ENCODE peak calls at places on chromosomes 16 and 17, in nine cellular contexts. Z is stomach; P is ovary; M is CD8-positive, alpha-beta T cell; H is HCT116; F is BJ; J is endothelial cell; D is ascending aorta; U is nephron progenitor cell. C is an unnamed sample.

GRCh38 chr16:87123356-87124001 is 193.7 kb downstream of the C16orf95 start:
- DNase-seq in U (no peak), J (no peak), H (no peak), M (no peak), P (no peak), Z (no peak), D (no peak), F (no peak), C (no peak)

GRCh38 chr17:29155966-29156338 is 24.2 kb downstream of the MYO18A start:
- DNase-seq in H (no peak), U (no peak), Z (no peak), F (no peak), D (no peak), J (peak; percentile 47), P (no peak), M (no peak), C (no peak)

GRCh38 chr17:29154516-29155234 is 25.5 kb downstream of the MYO18A start:
- DNase-seq in M (no peak), P (no peak), Z (peak; percentile 49), F (no peak), D (no peak), J (no peak), H (no peak), U (no peak), C (no peak)

GRCh38 chr16:85755929-85756768 is 5.3 kb upstream of the C16orf74 start:
- DNase-seq in J (no peak), H (no peak), Z (no peak), D (no peak), M (no peak), P (no peak), F (no peak), U (no peak), C (no peak)

GRCh38 chr16:20614201-20615141 is 38.3 kb upstream of the ACSM2B start:
- DNase-seq in P (no peak), D (no peak), H (no peak), U (no peak), J (no peak), Z (no peak), F (no peak), M (no peak), C (no peak)

GRCh38 chr17:50218771-50219315 is 17.4 kb upstream of the COL1A1 start:
- DNase-seq in P (peak; percentile 63), M (no peak), H (peak; percentile 49), J (no peak), D (no peak), U (no peak), Z (no peak), F (peak; percentile 93), C (no peak)

GRCh38 chr17:46984892-46985291 is 5.8 kb upstream of the RPRML start:
- DNase-seq in J (no peak), U (no peak), M (no peak), Z (peak; percentile 60), P (no peak), H (no peak), D (no peak), F (no peak), C (no peak)

GRCh38 chr16:52725461-52725860 is 178.5 kb upstream of the TOX3 start:
- DNase-seq in M (no peak), Z (no peak), J (no peak), U (no peak), D (no peak), F (no peak), H (no peak), P (no peak), C (no peak)

GRCh38 chr17:37466471-37466870 is 23.2 kb upstream of the DUSP14 start:
- DNase-seq in F (no peak), P (no peak), Z (no peak), J (no peak), H (no peak), M (no peak), D (no peak), U (no peak), C (no peak)

GRCh38 chr17:66304304-66305174 is 2.1 kb downstream of the PRKCA start:
- DNase-seq in H (no peak), U (no peak), P (no peak), D (no peak), Z (no peak), J (no peak), M (no peak), F (no peak), C (no peak)

GRCh38 chr16:212999-213398 is 16.2 kb downstream of the LUC7L start:
- DNase-seq in F (no peak), P (no peak), J (no peak), D (no peak), Z (no peak), M (no peak), U (no peak), H (no peak), C (no peak)
- TF ChIP-seq CTCF in F (no peak), P (no peak), J (no peak), D (no peak), Z (no peak), M (no peak), U (no peak), H (no peak), C (no peak)

GRCh38 chr16:23074423-23074822 is 74.8 kb downstream of the USP31 start:
- DNase-seq in U (no peak), F (no peak), H (no peak), D (no peak), J (no peak), M (no peak), Z (no peak), P (no peak), C (no peak)

GRCh38 chr16:23069844-23070243 is 79.4 kb downstream of the USP31 start:
- DNase-seq in F (no peak), H (no peak), U (no peak), D (no peak), J (no peak), Z (no peak), M (no peak), P (no peak), C (no peak)

GRCh38 chr16:23072084-23072599 is 77.1 kb downstream of the USP31 start:
- DNase-seq in U (no peak), H (no peak), Z (peak; percentile 80), P (peak; percentile 73), M (no peak), F (no peak), D (peak; percentile 80), J (no peak), C (no peak)

GRCh38 chr16:23071202-23072083 is 77.8 kb downstream of the USP31 start:
- DNase-seq in F (no peak), P (no peak), U (no peak), H (no peak), D (no peak), J (no peak), Z (no peak), M (no peak), C (no peak)

DNA sequence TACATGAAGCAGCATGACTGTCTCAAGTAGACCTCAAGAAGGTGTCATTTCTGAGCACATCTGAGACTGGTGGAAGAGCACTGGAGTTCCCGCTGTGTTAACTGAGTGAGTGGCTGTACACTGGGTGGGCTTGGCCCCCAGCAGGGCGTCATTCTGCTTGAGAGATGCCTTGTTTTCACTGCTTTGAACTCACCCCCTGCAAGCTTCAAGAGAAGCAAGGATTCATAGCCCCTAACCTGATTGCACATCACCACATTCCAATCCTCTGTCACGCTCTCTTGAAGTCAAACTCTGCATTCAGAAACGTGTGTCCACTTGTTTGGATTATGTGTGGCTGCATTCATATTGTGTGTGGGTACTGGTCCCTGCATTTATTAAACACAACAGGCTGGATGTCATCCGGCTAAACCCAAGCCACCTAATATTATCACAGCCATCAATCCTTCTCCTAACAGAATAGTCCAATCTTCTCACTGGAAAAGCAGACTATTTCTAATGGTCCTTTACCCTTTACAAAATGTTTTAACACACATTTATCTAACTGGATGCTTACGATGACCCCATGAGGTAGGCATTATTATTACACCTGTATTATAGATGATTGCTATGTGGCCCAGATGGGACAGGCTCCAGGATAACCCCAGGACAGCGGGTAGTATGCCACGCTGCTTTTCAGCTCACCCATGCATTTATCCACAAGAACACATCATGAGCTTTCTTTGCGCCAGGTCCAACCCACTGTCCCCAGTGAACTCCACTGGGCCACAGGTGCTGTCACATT is 76.3 kb downstream of the USP31 start:
- DNase-seq in U (no peak), Z (no peak), P (no peak), M (no peak), J (no peak), F (no peak), H (no peak), D (no peak), C (no peak)
- TF ChIP-seq CTCF in U (no peak), Z (no peak), P (no peak), M (no peak), J (peak; percentile 18), F (no peak), H (peak; percentile 38), D (no peak), C (no peak)

DNA sequence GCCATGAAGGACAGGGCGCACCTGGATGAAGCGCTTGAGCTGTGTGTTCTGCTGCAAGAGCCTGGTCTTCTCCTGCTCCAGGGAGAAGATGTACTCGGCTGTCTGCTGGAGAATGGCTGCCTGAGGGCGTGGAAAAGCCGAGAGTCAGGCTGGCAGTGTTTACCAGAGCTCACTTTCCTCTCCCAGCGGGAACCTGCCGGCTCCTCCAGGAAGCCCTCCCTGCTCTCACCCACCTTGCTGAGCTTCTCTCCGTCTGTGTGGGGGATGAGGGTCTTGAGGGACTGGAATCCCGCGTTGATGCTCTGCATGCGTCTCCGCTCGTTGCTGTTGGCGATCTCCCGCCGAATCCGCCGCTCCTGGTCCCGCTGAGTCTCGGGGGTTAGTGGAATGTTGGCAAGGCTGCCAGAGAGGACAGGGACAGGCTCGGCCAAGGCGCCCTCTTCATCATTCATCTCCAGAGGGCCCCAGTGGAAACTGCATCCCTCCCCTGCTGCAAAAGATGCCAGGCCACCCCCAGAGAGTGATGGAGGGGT is 10.5 kb downstream of the TFAP4 start:
- DNase-seq in J (no peak), F (no peak), M (no peak), D (no peak), U (no peak), H (no peak), P (peak; percentile 33), Z (no peak), C (no peak)
- TF ChIP-seq CTCF in J (no peak), F (no peak), M (no peak), D (no peak), U (no peak), H (no peak), P (no peak), Z (no peak), C (no peak)

GRCh38 chr17:9140550-9141422 is 119.5 kb downstream of the NTN1 start:
- DNase-seq in J (no peak), Z (no peak), M (no peak), H (no peak), P (no peak), F (no peak), U (no peak), D (no peak), C (no peak)
- TF ChIP-seq CTCF in J (no peak), Z (no peak), M (no peak), H (no peak), P (no peak), F (no peak), U (no peak), D (no peak), C (no peak)

GRCh38 chr17:7818026-7818425 is 16.0 kb upstream of the KDM6B start:
- DNase-seq in P (no peak), F (no peak), J (no peak), Z (no peak), U (no peak), M (no peak), D (no peak), H (no peak), C (no peak)
- TF ChIP-seq CTCF in P (no peak), F (no peak), J (no peak), Z (no peak), U (no peak), M (no peak), D (no peak), H (no peak), C (no peak)